ENCODE peak calls at places on chromosomes 6 and 20, in six cellular contexts. D is suprapubic skin, A is sigmoid colon, N is tibial nerve, P is HepG2, M is upper lobe of left lung. T is an unnamed sample.

GRCh38 chr6:113767985-113768384 is 89.2 kb upstream of the MARCKS start:
- DNase-seq in D (no peak), A (no peak), N (no peak), P (no peak), M (no peak), T (no peak)

GRCh38 chr6:170207586-170207985 is 83.3 kb downstream of the DLL1 start:
- DNase-seq in D (peak; percentile 67), A (no peak), N (no peak), P (no peak), M (no peak), T (no peak)

GRCh38 chr6:30544666-30545272 is 11.5 kb downstream of the GNL1 start:
- DNase-seq in D (no peak), A (no peak), N (no peak), P (peak; percentile 55), M (no peak), T (no peak)

GRCh38 chr6:76706086-76706485 is 633.6 kb upstream of the IMPG1 start:
- DNase-seq in D (no peak), A (no peak), N (no peak), P (no peak), M (no peak), T (no peak)

GRCh38 chr6:63395388-63395787 is 75.6 kb upstream of the LGSN start:
- DNase-seq in D (no peak), A (no peak), N (no peak), P (no peak), M (no peak), T (no peak)

GRCh38 chr6:163038317-163038716 is 310.5 kb downstream of the PACRG start:
- DNase-seq in D (no peak), A (no peak), N (no peak), P (no peak), M (no peak), T (no peak)

GRCh38 chr6:76770166-76770565 is 693.1 kb downstream of the HTR1B start:
- DNase-seq in D (no peak), A (no peak), N (no peak), P (no peak), M (no peak), T (no peak)

GRCh38 chr6:135128268-135128914 is 52.7 kb upstream of the MYB start:
- DNase-seq in D (no peak), A (no peak), N (no peak), P (no peak), M (no peak), T (no peak)

GRCh38 chr20:64256282-64256947 is 867 bp downstream of the PCMTD2 start:
- DNase-seq in D (no peak), A (no peak), N (no peak), P (no peak), M (no peak), T (no peak)

GRCh38 chr6:163474581-163474980 is 60.1 kb downstream of the QKI start:
- DNase-seq in D (no peak), A (no peak), N (no peak), P (no peak), M (no peak), T (no peak)

GRCh38 chr6:37200085-37200484 is 30.1 kb downstream of the PIM1 start:
- DNase-seq in D (no peak), A (peak; percentile 22), N (no peak), P (no peak), M (no peak), T (no peak)

GRCh38 chr6:30238178-30238795 is 25.1 kb upstream of the TRIM26 start:
- DNase-seq in D (no peak), A (no peak), N (no peak), P (peak; percentile 60), M (no peak), T (no peak)

GRCh38 chr6:165664553-165665383 is 1.7 kb upstream of the PDE10A start:
- DNase-seq in D (no peak), A (no peak), N (no peak), P (no peak), M (no peak), T (no peak)

GRCh38 chr6:134173007-134173690 is 120.7 kb upstream of the SLC2A12 start:
- DNase-seq in D (no peak), A (no peak), N (no peak), P (no peak), M (no peak), T (no peak)

GRCh38 chr6:88302769-88303230 is 136.7 kb upstream of the CNR1 start:
- DNase-seq in D (no peak), A (no peak), N (no peak), P (no peak), M (no peak), T (no peak)

GRCh38 chr6:36461646-36462045 is 18.8 kb downstream of the KCTD20 start:
- DNase-seq in D (no peak), A (no peak), N (no peak), P (no peak), M (no peak), T (no peak)

GRCh38 chr20:23857954-23858565 is 21.5 kb downstream of the CST5 start:
- DNase-seq in D (no peak), A (no peak), N (no peak), P (no peak), M (no peak), T (no peak)

DNA sequence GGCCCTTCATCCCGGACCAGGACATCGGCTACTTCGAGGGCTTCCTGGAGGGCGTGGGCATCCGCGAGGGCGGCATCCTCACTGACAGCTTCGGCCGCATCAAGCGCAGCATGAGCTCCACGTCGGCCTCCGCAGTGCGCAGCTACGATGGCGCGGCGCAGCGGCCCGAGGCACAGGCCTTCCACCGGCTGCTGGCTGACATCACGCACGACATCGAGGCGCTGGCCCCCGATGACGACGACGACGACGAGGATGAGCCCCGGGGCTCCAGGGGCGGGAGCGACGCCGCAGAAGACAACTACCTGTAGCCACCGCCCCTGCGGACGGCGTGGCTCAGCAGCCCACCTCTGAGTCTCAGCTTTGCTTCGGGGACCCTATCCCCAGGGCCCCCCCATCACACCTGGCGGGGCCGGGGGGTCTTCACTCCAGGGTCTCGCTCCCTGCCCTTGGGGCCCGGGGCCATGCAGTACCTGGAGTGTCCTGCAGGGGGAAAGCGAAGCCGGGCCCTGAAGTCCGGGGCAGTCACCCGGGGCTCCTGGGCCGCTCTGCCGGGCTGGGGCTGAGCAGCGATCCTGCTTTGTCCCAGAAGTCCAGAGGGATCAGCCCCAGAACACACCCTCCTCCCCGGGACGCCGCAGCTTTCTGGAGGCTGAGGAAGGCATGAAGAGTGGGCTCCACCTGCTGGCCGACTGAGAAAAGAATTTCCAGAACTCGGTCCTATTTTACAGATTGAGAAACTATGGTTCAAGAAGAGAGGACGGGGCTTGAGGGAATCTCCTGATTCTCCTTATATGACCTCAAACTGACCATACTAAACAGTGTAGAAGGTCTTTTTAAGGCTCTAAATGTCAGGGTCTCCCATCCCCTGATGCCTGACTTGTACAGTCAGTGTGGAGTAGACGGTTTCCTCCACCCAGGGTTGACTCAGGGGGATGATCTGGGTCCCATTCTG is 20.8 kb upstream of the HCK start:
- DNase-seq in D (no peak), A (peak; percentile 84), N (peak; percentile 66), P (peak; percentile 94), M (peak; percentile 88), T (peak; percentile 77)
- TF ChIP-seq EP300 in D (no peak), A (no peak), N (no peak), P (no peak), M (no peak), T (no peak)

DNA sequence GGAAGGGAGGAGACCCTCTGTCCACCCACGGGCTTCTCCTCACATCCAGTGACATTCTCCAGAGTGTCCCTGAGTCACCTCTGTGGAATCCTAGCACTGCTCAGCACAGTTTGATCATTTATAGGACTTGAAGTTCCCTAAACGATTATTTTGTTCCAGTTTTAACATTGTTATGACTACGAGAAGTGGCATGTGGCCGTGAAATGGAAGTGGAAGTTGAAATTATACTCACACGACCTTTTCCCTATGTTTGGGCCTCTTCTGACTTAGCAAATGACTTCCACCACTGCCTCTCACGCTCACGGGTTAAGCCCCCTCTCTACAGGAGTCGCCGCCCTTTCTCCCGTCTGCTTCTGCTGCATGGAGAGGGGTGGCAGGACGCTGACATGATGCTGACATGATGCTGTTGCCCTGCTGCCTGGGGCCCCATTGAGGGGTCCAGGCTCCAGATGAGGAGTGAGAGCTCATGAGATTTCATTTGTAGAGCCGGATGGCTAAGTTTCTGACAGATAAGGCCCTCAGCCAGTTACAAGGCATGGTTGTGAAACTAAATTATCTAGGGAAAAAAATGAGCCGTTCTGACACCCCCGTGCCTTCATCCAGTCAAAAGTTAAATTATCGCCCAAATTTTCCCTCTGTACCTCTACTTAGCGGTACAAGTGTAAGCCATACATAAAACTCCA is 153.6 kb upstream of the UST start:
- DNase-seq in D (no peak), A (no peak), N (no peak), P (no peak), M (no peak), T (no peak)
- H3K36me3 ChIP-seq in D (no peaks in the 10 kb centered on the region), A (no peaks in the 10 kb centered on the region), N (no peaks in the 10 kb centered on the region), P (no peaks in the 10 kb centered on the region), M (no peaks in the 10 kb centered on the region), T (no peaks in the 10 kb centered on the region)

GRCh38 chr6:22147469-22147815 is 149.4 kb downstream of the PRL start:
- DNase-seq in D (no peak), A (no peak), N (no peak), P (no peak), M (no peak), T (no peak)

GRCh38 chr6:22145294-22145693 is 151.5 kb downstream of the PRL start:
- DNase-seq in D (no peak), A (no peak), N (no peak), P (no peak), M (no peak), T (no peak)

GRCh38 chr6:22147983-22148797 is 148.6 kb downstream of the PRL start:
- DNase-seq in D (no peak), A (no peak), N (no peak), P (peak; percentile 78), M (no peak), T (no peak)

GRCh38 chr6:22146581-22147468 is 150.0 kb downstream of the PRL start:
- DNase-seq in D (no peak), A (no peak), N (no peak), P (no peak), M (peak; percentile 80), T (peak; percentile 28)

GRCh38 chr6:22145823-22146379 is 150.9 kb downstream of the PRL start:
- DNase-seq in D (no peak), A (no peak), N (no peak), P (no peak), M (no peak), T (no peak)
- H3K4me3 ChIP-seq in D (peak overlapping the region; percentile 39), A (no peak overlapping the region), N (no peak overlapping the region), P (no peak overlapping the region), M (no peak overlapping the region), T (no peak overlapping the region)

DNA sequence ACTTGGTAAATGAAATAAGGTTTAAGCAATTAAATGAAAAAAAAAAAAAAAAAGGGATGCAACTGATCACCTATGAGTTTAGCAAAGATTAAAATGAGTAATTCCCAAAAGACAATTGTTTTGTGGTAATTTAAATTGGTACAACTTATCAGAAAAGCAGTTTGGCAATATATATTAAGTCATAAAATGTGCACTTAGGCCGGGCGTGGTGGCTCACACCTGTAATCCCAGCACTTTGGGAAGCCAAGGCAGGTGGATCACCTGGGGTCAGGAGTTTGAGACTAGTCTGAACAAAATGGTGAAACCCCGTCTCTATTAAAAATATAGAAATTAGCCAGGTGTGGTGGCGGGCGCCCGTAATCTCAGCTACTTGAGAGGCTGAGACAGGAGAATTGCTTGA is 7.9 kb downstream of the PHACTR2 start:
- DNase-seq in D (no peak), A (no peak), N (no peak), P (no peak), M (no peak), T (no peak)
- TF ChIP-seq EP300 in D (no peak), A (no peak), N (no peak), P (no peak), M (no peak), T (no peak)

T was measured in ovary.